ENCODE peak calls at places on chromosomes 1 and 21, in four cellular contexts. One of them, this sample, is unnamed.

GRCh38 chr1:42000781-42001180 is 82.1 kb upstream of the HIVEP3 start:
- DNase-seq in Karpas-422: no peak
- DNase-seq in tibial artery: no peak
- DNase-seq in hepatocyte: no peak
- DNase-seq in this sample: no peak

GRCh38 chr1:62494137-62494536 is 57.3 kb downstream of the USP1 start:
- DNase-seq in hepatocyte: no peak
- DNase-seq in Karpas-422: no peak
- DNase-seq in tibial artery: no peak
- DNase-seq in this sample: no peak

GRCh38 chr1:111453706-111454105 is 4.4 kb downstream of the ATP5PB start:
- DNase-seq in tibial artery: no peak
- DNase-seq in Karpas-422: no peak
- DNase-seq in hepatocyte: no peak
- DNase-seq in this sample: no peak

GRCh38 chr1:3869751-3870301 is 12.6 kb downstream of the DFFB start:
- DNase-seq in hepatocyte: no peak
- DNase-seq in Karpas-422: peak; percentile 46
- DNase-seq in tibial artery: no peak
- DNase-seq in this sample: no peak

GRCh38 chr21:39119696-39120290 is 63.5 kb downstream of the PSMG1 start:
- DNase-seq in Karpas-422: no peak
- DNase-seq in tibial artery: no peak
- DNase-seq in hepatocyte: no peak
- DNase-seq in this sample: no peak

GRCh38 chr1:221806984-221807383 is 65.1 kb upstream of the DUSP10 start:
- DNase-seq in tibial artery: no peak
- DNase-seq in Karpas-422: no peak
- DNase-seq in hepatocyte: no peak
- DNase-seq in this sample: no peak

GRCh38 chr1:228001738-228002535 is 4.9 kb upstream of the WNT3A start:
- DNase-seq in hepatocyte: no peak
- DNase-seq in Karpas-422: no peak
- DNase-seq in tibial artery: no peak
- DNase-seq in this sample: no peak

GRCh38 chr21:39523398-39523797 is 71.6 kb downstream of the SH3BGR start:
- DNase-seq in Karpas-422: no peak
- DNase-seq in hepatocyte: no peak
- DNase-seq in tibial artery: no peak
- DNase-seq in this sample: no peak

GRCh38 chr1:31152181-31152768 is 86.8 kb upstream of the PUM1 start:
- DNase-seq in tibial artery: no peak
- DNase-seq in hepatocyte: peak; percentile 61
- DNase-seq in Karpas-422: peak; percentile 64
- DNase-seq in this sample: no peak

GRCh38 chr1:27940870-27941269 is 6.1 kb downstream of the SMPDL3B start:
- DNase-seq in hepatocyte: no peak
- DNase-seq in tibial artery: no peak
- DNase-seq in Karpas-422: no peak
- DNase-seq in this sample: no peak

GRCh38 chr1:222926566-222926965 is 111.7 kb downstream of the DISP1 start:
- DNase-seq in Karpas-422: no peak
- DNase-seq in hepatocyte: no peak
- DNase-seq in tibial artery: no peak
- DNase-seq in this sample: no peak

GRCh38 chr1:151314137-151314875 is 12.9 kb downstream of the PI4KB start:
- DNase-seq in Karpas-422: no peak
- DNase-seq in hepatocyte: no peak
- DNase-seq in tibial artery: peak; percentile 84
- DNase-seq in this sample: no peak

GRCh38 chr1:229381234-229381633 is 38.4 kb upstream of the CCSAP start:
- DNase-seq in Karpas-422: peak; percentile 69
- DNase-seq in tibial artery: no peak
- DNase-seq in hepatocyte: no peak
- DNase-seq in this sample: no peak

GRCh38 chr1:153957744-153958110 is 685 bp downstream of the CRTC2 start:
- DNase-seq in hepatocyte: no peak
- DNase-seq in tibial artery: no peak
- DNase-seq in Karpas-422: peak; percentile 82
- DNase-seq in this sample: no peak

GRCh38 chr1:21904725-21905520 is 32.2 kb downstream of the HSPG2 start:
- DNase-seq in tibial artery: peak; percentile 73
- DNase-seq in Karpas-422: no peak
- DNase-seq in hepatocyte: peak; percentile 83
- DNase-seq in this sample: peak; percentile 58

GRCh38 chr1:211938473-211939080 is 96.8 kb downstream of the INTS7 start:
- DNase-seq in Karpas-422: no peak
- DNase-seq in hepatocyte: no peak
- DNase-seq in tibial artery: no peak
- DNase-seq in this sample: no peak

GRCh38 chr1:40796939-40797667 is 13.5 kb downstream of the KCNQ4 start:
- DNase-seq in tibial artery: peak; percentile 76
- DNase-seq in hepatocyte: no peak
- DNase-seq in Karpas-422: peak; percentile 69
- DNase-seq in this sample: peak; percentile 59

GRCh38 chr1:18794066-18794465 is 65.4 kb downstream of the TAS1R2 start:
- DNase-seq in hepatocyte: no peak
- DNase-seq in tibial artery: no peak
- DNase-seq in Karpas-422: no peak
- DNase-seq in this sample: no peak

DNA sequence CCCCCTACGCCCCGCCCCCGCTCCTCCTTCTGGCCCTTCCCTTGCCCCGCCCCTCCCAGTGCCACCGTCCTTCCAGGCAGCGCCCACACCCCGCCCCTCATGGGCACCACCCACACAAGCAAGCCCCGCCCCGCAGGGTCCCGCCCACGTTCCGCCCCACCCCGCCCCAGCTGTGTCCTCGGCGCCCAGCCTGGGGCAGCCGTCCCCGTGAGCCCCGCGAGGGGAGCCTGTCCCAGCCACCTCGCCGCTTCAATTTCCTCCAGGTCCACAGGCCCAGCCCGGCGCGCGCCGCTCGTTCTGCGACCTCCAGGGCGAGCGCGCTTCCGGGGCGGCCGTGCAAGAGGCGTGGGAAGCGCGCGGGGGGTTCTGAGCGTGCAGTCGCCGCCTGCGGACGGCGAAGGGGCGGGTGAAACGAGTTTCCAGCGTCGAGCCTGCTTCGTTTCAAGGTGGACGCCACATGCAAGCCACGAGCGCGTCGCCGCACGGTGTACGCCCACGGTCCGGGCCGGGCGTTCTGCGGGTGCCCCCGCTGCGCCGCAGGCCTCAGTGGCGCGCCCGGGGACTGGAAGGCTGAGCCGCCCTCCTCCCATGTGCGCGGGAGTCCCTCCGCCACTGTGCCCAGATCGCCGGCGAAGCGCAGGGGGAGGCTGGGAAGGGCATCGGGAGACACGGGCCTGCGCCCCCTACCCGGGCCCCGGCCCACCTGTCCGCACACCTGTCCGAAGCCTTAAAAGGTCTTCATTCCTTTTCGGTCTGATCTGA is 10.8 kb upstream of the FAAP20 start:
- DNase-seq in Karpas-422: peak; percentile 95
- DNase-seq in hepatocyte: peak; percentile 98
- DNase-seq in tibial artery: peak; percentile 97
- DNase-seq in this sample: peak; percentile 99
- H3K4me1 ChIP-seq in Karpas-422: no peaks in the 10 kb centered on the region
- H3K4me1 ChIP-seq in hepatocyte: peaks cover 40% of the 10 kb centered on the region
- H3K4me1 ChIP-seq in tibial artery: peaks cover 67% of the 10 kb centered on the region
- H3K4me1 ChIP-seq in this sample: peaks cover 24% of the 10 kb centered on the region

GRCh38 chr1:7549277-7549676 is 221.8 kb upstream of the VAMP3 start:
- DNase-seq in hepatocyte: peak; percentile 43
- DNase-seq in tibial artery: no peak
- DNase-seq in Karpas-422: no peak
- DNase-seq in this sample: peak; percentile 62
- H3K27ac ChIP-seq in hepatocyte: no peak overlapping the region
- H3K27ac ChIP-seq in tibial artery: peak overlapping the region; percentile 26
- H3K27ac ChIP-seq in Karpas-422: no peak overlapping the region
- H3K27ac ChIP-seq in this sample: peak overlapping the region; percentile 40

GRCh38 chr1:205065666-205066065 is 18.6 kb downstream of the TMEM81 start:
- DNase-seq in hepatocyte: no peak
- DNase-seq in tibial artery: no peak
- DNase-seq in Karpas-422: no peak
- DNase-seq in this sample: no peak

GRCh38 chr1:205062895-205063294 is 19.9 kb downstream of the CNTN2 start:
- DNase-seq in Karpas-422: no peak
- DNase-seq in hepatocyte: no peak
- DNase-seq in tibial artery: no peak
- DNase-seq in this sample: no peak

GRCh38 chr1:205062319-205062718 is 19.3 kb downstream of the CNTN2 start:
- DNase-seq in tibial artery: no peak
- DNase-seq in hepatocyte: no peak
- DNase-seq in Karpas-422: no peak
- DNase-seq in this sample: peak; percentile 46

GRCh38 chr1:205064741-205065316 is 19.4 kb downstream of the TMEM81 start:
- DNase-seq in tibial artery: no peak
- DNase-seq in Karpas-422: no peak
- DNase-seq in hepatocyte: no peak
- DNase-seq in this sample: no peak

GRCh38 chr1:205064301-205064700 is 20.0 kb downstream of the TMEM81 start:
- DNase-seq in tibial artery: no peak
- DNase-seq in hepatocyte: no peak
- DNase-seq in Karpas-422: no peak
- DNase-seq in this sample: peak; percentile 54
- H3K27me3 ChIP-seq in tibial artery: no peaks in the 10 kb centered on the region
- H3K27me3 ChIP-seq in hepatocyte: no peaks in the 10 kb centered on the region
- H3K27me3 ChIP-seq in Karpas-422: no peaks in the 10 kb centered on the region
- H3K27me3 ChIP-seq in this sample: no peaks in the 10 kb centered on the region

GRCh38 chr1:203537806-203538464 is 44.0 kb downstream of the OPTC start:
- DNase-seq in tibial artery: no peak
- DNase-seq in hepatocyte: peak; percentile 82
- DNase-seq in Karpas-422: no peak
- DNase-seq in this sample: no peak
- H3K4me1 ChIP-seq in tibial artery: peaks cover 17% of the 10 kb centered on the region
- H3K4me1 ChIP-seq in hepatocyte: peaks cover 39% of the 10 kb centered on the region
- H3K4me1 ChIP-seq in Karpas-422: no peaks in the 10 kb centered on the region
- H3K4me1 ChIP-seq in this sample: peaks cover 2% of the 10 kb centered on the region

GRCh38 chr1:112716133-112716720 is 1.1 kb upstream of the PPM1J start:
- DNase-seq in Karpas-422: peak; percentile 91
- DNase-seq in tibial artery: peak; percentile 82
- DNase-seq in hepatocyte: peak; percentile 95
- DNase-seq in this sample: peak; percentile 87
- H3K27ac ChIP-seq in Karpas-422: no peak overlapping the region
- H3K27ac ChIP-seq in tibial artery: peak overlapping the region; percentile 70
- H3K27ac ChIP-seq in hepatocyte: peak overlapping the region; percentile 33
- H3K27ac ChIP-seq in this sample: no peak overlapping the region

DNA sequence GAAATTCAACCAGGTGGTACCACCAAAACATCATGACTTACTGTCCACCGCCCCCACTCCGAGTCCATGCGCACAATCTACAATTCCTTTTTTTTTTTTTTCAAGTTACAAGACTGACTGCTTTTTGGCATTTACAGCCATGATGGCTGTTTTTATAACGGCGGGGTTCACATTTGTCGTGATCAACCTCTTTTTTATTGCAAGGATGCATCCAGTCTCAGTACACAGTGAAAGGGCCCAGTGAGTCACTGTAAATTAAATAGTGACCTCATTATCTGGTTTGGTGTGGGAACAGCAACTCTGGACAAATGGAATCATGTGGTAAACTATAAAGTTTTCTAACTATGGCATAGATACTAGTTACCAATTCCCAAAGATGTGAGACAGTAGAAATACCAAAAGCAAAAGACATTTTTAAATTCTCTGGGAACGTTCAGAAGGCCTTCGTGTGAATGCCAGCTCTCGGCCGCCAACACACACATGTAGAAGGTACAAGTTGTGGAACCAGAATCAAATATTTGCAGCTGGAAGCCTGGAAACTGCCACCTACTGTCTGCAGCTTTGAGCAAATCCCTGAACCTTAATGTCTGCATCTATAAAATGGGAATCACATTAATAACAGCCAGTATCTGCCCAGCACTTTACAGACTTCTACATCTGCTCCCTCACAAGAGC is 4.9 kb downstream of the GLIS1 start:
- DNase-seq in tibial artery: no peak
- DNase-seq in hepatocyte: no peak
- DNase-seq in Karpas-422: no peak
- DNase-seq in this sample: no peak
- H3K27me3 ChIP-seq in tibial artery: no peaks in the 10 kb centered on the region
- H3K27me3 ChIP-seq in hepatocyte: peaks cover 50% of the 10 kb centered on the region
- H3K27me3 ChIP-seq in Karpas-422: no peaks in the 10 kb centered on the region
- H3K27me3 ChIP-seq in this sample: peaks cover 27% of the 10 kb centered on the region

GRCh38 chr1:209749660-209750059 is 6.2 kb upstream of the TRAF3IP3 start:
- DNase-seq in hepatocyte: no peak
- DNase-seq in tibial artery: no peak
- DNase-seq in Karpas-422: no peak
- DNase-seq in this sample: no peak

GRCh38 chr1:209755926-209756607 is at the start of gene TRAF3IP3:
- DNase-seq in tibial artery: peak; percentile 37
- DNase-seq in hepatocyte: no peak
- DNase-seq in Karpas-422: peak; percentile 65
- DNase-seq in this sample: peak; percentile 81

GRCh38 chr1:209747580-209748262 is 8.1 kb upstream of the TRAF3IP3 start:
- DNase-seq in tibial artery: peak; percentile 88
- DNase-seq in hepatocyte: peak; percentile 97
- DNase-seq in Karpas-422: peak; percentile 92
- DNase-seq in this sample: peak; percentile 95

GRCh38 chr1:209748620-209749019 is 7.2 kb upstream of the TRAF3IP3 start:
- DNase-seq in Karpas-422: no peak
- DNase-seq in tibial artery: no peak
- DNase-seq in hepatocyte: no peak
- DNase-seq in this sample: no peak

DNA sequence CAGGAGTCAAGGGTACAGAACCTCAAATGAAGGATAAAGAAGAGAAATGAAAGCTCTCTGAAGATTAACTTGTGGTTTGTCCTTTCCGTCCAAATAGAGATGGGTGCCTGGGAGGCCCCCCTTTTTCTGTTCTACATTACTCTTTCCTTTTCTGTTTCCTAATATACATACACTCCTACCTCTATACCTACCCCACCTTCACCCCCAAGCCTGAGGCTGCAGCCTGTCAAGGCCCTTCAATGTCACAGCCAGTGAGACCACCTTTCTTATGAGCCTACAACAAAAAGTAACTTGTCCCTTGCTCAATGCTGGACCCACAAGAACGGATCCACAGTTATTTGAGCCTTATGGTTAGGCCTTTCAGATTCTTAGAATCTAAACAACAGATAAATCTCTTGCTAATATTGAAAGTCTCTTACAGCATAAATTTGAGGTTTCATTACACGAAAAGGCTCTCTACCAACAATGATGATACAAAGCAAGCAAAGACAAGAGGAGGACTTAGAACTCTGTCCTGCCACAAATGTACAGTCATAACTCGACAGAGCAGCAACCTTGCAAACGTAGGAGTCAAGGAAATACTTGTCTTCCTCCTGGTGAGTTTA is 4.1 kb upstream of the TRAF3IP3 start:
- DNase-seq in tibial artery: no peak
- DNase-seq in hepatocyte: no peak
- DNase-seq in Karpas-422: no peak
- DNase-seq in this sample: no peak
- H3K4me1 ChIP-seq in tibial artery: peaks cover 9% of the 10 kb centered on the region
- H3K4me1 ChIP-seq in hepatocyte: no peaks in the 10 kb centered on the region
- H3K4me1 ChIP-seq in Karpas-422: peaks cover 13% of the 10 kb centered on the region
- H3K4me1 ChIP-seq in this sample: peaks cover 74% of the 10 kb centered on the region